ENCODE peak calls at places on chromosomes 7 and 10, in four cellular contexts. K is glutamatergic neuron, G is fibroblast of the aortic adventitia, Y is tibial nerve. O is an unnamed sample.
A peak's percentile ranks its signal among the peaks of the same experiment; 100 is the strongest.

GRCh38 chr7:129126314-129126713 is 18.2 kb upstream of the TSPAN33 start:
- DNase-seq in K (no peak), G (no peak), Y (no peak), O (no peak)

GRCh38 chr7:106658504-106659368 is 2.2 kb downstream of the CCDC71L start:
- DNase-seq in K (no peak), G (peak; percentile 16), Y (no peak), O (no peak)

GRCh38 chr10:117461766-117462423 is 80.7 kb upstream of the EMX2 start:
- DNase-seq in K (no peak), Y (no peak), G (peak; percentile 92), O (no peak)

GRCh38 chr7:157596471-157596870 is 259.7 kb downstream of the DNAJB6 start:
- DNase-seq in K (no peak), Y (no peak), G (no peak), O (no peak)

GRCh38 chr10:33813871-33814270 is 479.4 kb upstream of the NRP1 start:
- DNase-seq in K (no peak), Y (no peak), G (no peak), O (no peak)

GRCh38 chr10:70915806-70916205 is 27.4 kb upstream of the PCBD1 start:
- DNase-seq in G (no peak), K (no peak), Y (no peak), O (no peak)

GRCh38 chr7:43905954-43906326 is 456 bp downstream of the URGCP start:
- DNase-seq in K (peak; percentile 61), G (peak; percentile 45), Y (no peak), O (peak; percentile 59)

GRCh38 chr7:24576171-24577052 is 3.2 kb downstream of the PALS2 start:
- DNase-seq in G (peak; percentile 85), Y (no peak), K (no peak), O (peak; percentile 40)

GRCh38 chr7:95478139-95479037 is 7.4 kb upstream of the ASB4 start:
- DNase-seq in G (peak; percentile 50), Y (no peak), K (no peak), O (no peak)
- TF ChIP-seq CTCF in G (peak; percentile 48), Y (no peak), K (no peak), O (no peak)

DNA sequence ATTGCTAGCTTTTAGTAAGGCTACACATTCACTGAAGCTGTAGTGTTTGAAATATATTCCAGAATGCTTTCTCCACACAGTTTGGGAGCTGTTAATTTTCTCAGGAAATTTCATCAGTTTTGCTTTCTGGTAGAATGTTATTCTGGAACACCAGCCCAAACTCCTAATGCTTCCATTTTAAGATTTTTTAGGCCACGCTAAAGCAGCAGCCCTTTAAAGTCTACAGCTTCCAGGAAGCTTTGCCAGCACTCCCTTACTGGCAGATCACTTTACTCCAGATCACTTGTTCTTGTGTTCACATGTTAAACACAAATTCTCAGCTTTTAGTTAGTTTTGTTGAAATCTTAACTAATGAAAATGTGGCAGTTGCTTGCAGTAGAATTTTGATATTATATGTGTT is 139.7 kb downstream of the KCND2 start:
- DNase-seq in K (no peak), Y (no peak), G (peak; percentile 4), O (no peak)
- TF ChIP-seq CTCF in K (no peak), Y (no peak), G (no peak), O (no peak)

DNA sequence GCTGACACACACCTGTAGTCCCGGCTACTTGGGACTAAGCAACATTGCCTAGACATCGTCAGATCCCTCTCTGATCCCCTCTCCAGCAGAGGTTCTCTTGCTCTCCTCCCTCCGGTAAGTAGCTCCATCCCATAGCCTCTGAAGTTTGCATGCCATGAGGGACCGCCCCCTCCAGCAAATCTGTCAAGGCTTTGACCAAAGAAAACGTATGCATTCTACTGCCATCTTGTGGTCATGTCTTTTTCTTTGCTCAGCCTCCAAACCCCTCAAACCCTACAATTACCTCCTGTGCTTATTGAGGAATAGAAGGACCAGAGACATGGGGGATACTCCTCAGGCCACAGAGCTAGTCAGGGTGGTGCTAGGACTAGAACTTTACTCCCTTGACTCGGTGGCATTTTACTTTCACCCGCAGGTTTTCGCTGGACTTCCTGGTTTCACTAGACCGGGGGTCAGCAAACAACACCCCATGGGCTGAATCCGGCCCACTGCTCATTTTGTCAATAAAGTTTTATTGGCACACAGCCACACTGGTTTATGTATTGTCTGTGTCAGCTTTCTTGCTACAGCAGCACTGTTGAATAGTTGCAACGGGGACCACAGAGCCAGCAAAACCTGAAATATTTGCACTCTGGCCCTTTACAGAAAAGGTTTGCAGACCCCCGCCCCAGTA is 202.6 kb upstream of the FOXK1 start:
- DNase-seq in G (no peak), Y (no peak), K (peak; percentile 51), O (peak; percentile 18)
- TF ChIP-seq CTCF in G (no peak), Y (no peak), K (peak; percentile 57), O (peak; percentile 30)

DNA sequence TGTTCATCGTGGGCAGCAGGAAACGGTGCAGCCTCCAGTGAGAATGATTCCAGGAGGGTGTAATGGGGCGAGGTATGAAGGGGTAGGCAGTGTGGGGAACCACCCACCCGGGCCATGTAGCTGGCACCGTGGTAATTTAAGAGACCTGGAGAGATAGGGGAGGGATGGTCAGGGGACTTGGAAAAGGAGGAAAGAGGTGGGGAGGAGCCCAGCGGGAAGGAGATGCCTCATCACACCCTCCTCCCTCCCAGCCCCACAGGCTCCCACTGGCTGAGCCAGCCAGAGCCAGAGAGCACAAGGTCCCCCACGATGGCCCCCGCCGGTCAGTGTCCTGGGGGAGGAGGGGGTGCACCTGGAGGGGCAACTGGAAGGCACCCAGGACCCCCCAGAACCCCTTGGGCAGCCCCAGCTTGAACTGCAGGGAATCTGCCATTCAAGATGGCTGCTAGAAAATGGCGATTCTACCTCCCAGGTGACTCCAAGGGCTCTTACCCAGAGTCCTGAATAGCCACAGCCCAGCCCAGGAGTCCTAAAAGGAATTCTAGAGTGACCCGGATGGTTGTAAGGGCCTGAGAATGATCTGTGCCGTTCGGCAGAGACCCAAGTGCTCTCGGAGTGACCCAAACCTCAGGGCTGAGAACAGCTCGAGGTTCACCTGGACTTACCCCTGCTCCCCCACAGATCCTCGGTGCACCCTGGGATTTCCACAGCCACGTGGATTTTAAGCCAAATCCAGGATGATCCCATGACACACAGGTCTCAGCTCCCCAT is 28.8 kb downstream of the CALML3 start:
- DNase-seq in K (peak; percentile 2), Y (peak; percentile 4), G (no peak), O (no peak)
- TF ChIP-seq CTCF in K (no peak), Y (no peak), G (no peak), O (no peak)

GRCh38 chr7:4790516-4790991 is 15.1 kb downstream of the AP5Z1 start:
- DNase-seq in K (no peak), Y (no peak), G (no peak), O (no peak)

GRCh38 chr7:4791101-4791737 is 15.8 kb downstream of the AP5Z1 start:
- DNase-seq in G (no peak), K (peak; percentile 17), Y (no peak), O (no peak)

GRCh38 chr7:4792537-4793126 is 17.2 kb downstream of the AP5Z1 start:
- DNase-seq in G (no peak), Y (no peak), K (peak; percentile 59), O (no peak)

GRCh38 chr7:4790078-4790465 is 14.6 kb downstream of the AP5Z1 start:
- DNase-seq in K (no peak), Y (no peak), G (no peak), O (no peak)

GRCh38 chr7:4791738-4792536 is 16.5 kb downstream of the AP5Z1 start:
- DNase-seq in Y (peak; percentile 85), G (peak; percentile 40), K (peak; percentile 92), O (peak; percentile 89)
- TF ChIP-seq CTCF in Y (peak; percentile 92), G (peak; percentile 61), K (peak; percentile 99), O (peak; percentile 74)

GRCh38 chr7:77935652-77936348 is 137.2 kb downstream of the PHTF2 start:
- DNase-seq in K (no peak), G (peak; percentile 33), Y (no peak), O (no peak)
- TF ChIP-seq CTCF in K (peak; percentile 29), G (peak; percentile 35), Y (no peak), O (peak; percentile 9)

DNA sequence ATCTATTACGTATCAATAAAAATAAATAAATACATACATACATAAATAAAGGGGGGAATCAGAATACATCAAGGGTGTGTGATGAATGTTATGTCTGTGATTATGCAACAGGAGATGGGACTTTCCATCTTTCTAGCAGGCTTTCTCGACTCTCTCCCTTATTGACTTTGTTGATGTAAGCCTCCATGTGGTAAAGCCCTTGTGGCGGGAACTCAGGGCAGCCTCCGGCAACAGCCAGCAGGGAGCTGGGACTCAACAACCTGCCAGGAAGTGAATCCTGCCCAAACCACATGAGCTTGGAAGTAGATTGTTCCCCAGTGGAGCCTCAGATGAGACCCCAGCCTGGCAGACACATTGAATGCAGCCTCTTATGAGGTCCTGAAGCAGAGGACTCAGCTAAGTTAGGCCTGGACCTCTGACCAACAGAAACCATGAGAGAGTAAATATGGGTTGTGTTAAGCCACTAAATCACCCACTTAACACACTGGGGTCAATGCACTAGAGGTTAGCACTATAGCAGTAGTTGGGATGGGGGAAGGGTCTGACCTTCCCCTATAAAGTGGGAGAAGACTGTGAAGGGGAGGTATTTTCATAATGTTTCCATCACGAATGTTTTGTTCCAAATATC is 104.0 kb downstream of the JCAD start:
- DNase-seq in G (peak; percentile 28), K (no peak), Y (no peak), O (no peak)
- TF ChIP-seq CTCF in G (no peak), K (no peak), Y (no peak), O (no peak)

DNA sequence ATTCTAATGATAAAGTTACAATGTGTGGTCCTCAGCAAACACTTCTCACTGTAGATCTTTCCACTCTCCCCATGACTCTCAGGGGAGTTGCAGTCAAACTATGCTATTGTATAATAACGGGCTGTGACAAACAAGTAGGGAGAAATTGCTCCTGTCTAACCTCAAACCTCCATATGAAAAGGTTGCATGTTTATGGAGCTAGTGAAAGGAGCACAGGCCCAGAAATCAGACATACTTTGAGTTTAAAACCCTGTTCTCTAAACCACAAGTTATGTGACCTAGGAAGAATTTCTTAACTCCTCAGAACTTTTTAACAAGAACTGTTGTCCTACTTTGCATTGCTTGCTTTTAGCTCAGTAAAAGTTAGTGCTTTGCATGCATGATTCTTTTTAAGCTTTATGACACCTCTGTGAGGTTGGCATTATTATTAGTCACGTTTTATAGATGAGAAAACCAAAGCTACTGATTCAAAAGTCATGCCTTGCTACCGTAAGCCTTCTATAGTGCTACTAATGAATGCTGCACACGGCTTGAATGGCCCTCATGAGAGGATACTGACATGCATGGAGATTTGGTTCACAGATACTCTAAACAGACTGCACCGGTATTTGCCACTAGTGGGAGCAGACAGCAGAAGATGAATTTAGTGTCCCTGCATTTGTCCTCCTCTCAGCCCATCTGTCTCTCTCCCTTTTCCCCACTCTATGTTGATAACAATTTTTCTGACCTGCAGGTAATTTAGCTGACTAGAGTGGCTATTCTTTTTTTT is 129.5 kb upstream of the PCGF5 start:
- DNase-seq in K (no peak), G (peak; percentile 6), Y (no peak), O (no peak)
- TF ChIP-seq CTCF in K (no peak), G (peak; percentile 30), Y (peak; percentile 10), O (peak; percentile 39)

DNA sequence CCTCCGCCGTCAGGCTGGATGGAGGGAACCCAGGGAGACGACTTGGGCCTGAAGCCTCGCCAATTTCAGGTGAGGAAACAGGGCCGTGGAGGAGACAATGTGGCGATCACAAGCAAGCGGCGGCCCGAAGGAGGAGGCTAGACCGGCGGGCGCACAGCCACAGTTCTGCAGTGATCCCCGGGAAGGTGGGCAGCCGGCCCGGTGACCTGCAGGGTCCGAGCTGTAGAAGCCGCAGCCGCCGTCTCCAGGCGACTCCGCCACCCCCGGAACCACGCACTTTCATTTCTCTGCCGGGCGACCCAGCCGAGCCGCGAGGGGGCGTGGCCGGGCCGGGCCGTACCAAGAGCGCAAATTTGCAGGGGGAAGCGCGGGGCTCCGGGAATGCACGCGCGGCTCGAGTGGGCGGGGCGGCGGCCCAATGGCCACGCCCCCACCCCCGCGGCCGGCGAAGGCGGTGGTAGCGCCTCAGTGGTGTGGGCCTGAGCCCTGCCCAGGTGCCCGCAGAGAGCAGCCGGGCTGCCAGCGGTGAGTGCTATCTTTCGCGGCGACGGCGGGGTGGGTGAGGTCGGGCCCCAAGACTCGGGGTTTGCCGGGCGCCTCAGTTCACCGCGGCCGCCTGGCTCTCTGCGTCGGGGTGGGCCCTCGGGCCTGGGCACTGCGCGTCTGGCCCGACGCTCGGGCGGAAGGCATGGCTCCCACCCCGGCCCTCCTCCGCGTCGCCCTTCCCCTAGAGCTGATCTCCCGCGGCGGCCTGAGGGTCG is at the start of gene POR:
- DNase-seq in Y (peak; percentile 91), G (peak; percentile 87), K (peak; percentile 95), O (peak; percentile 97)
- TF ChIP-seq CTCF in Y (peak; percentile 73), G (no peak), K (no peak), O (no peak)

O was measured in GM10248.